ENCODE peak calls at places on chromosomes 4 and X, in nine cellular contexts. One of them, this sample, is unnamed.
A peak's percentile ranks its signal among the peaks of the same experiment; 100 is the strongest.

GRCh38 chrX:120308959-120309872 is 2.0 kb downstream of the TMEM255A start:
- DNase-seq in foreskin fibroblast: no peak
- DNase-seq in RWPE1: peak; percentile 25
- DNase-seq in prostate gland: peak; percentile 56
- DNase-seq in Calu3: peak; percentile 70
- DNase-seq in psoas muscle: peak; percentile 52
- DNase-seq in SK-N-SH: peak; percentile 54
- DNase-seq in nephron progenitor cell: peak; percentile 56
- DNase-seq in body of pancreas: peak; percentile 62
- DNase-seq in this sample: peak; percentile 70

GRCh38 chr4:1851160-1851559 is 4.8 kb downstream of the LETM1 start:
- DNase-seq in nephron progenitor cell: no peak
- DNase-seq in RWPE1: no peak
- DNase-seq in foreskin fibroblast: no peak
- DNase-seq in SK-N-SH: no peak
- DNase-seq in body of pancreas: no peak
- DNase-seq in Calu3: no peak
- DNase-seq in prostate gland: no peak
- DNase-seq in psoas muscle: no peak
- DNase-seq in this sample: no peak

GRCh38 chr4:123244233-123244632 is 152.4 kb upstream of the SPRY1 start:
- DNase-seq in prostate gland: peak; percentile 68
- DNase-seq in RWPE1: peak; percentile 20
- DNase-seq in foreskin fibroblast: peak; percentile 47
- DNase-seq in nephron progenitor cell: no peak
- DNase-seq in psoas muscle: peak; percentile 27
- DNase-seq in body of pancreas: no peak
- DNase-seq in SK-N-SH: no peak
- DNase-seq in Calu3: no peak
- DNase-seq in this sample: no peak

GRCh38 chrX:13212191-13212651 is 107.6 kb downstream of the ATXN3L start:
- DNase-seq in nephron progenitor cell: no peak
- DNase-seq in body of pancreas: no peak
- DNase-seq in prostate gland: no peak
- DNase-seq in foreskin fibroblast: no peak
- DNase-seq in RWPE1: no peak
- DNase-seq in psoas muscle: no peak
- DNase-seq in SK-N-SH: no peak
- DNase-seq in Calu3: no peak
- DNase-seq in this sample: no peak

GRCh38 chr4:26484538-26484937 is 5.7 kb downstream of the CCKAR start:
- DNase-seq in body of pancreas: no peak
- DNase-seq in nephron progenitor cell: no peak
- DNase-seq in RWPE1: no peak
- DNase-seq in psoas muscle: no peak
- DNase-seq in foreskin fibroblast: no peak
- DNase-seq in SK-N-SH: no peak
- DNase-seq in Calu3: no peak
- DNase-seq in prostate gland: no peak
- DNase-seq in this sample: no peak

GRCh38 chr4:147361726-147362125 is 119.2 kb upstream of the EDNRA start:
- DNase-seq in RWPE1: peak; percentile 67
- DNase-seq in foreskin fibroblast: peak; percentile 88
- DNase-seq in Calu3: peak; percentile 59
- DNase-seq in body of pancreas: no peak
- DNase-seq in psoas muscle: no peak
- DNase-seq in nephron progenitor cell: no peak
- DNase-seq in SK-N-SH: no peak
- DNase-seq in prostate gland: no peak
- DNase-seq in this sample: no peak

GRCh38 chrX:82945332-82945731 is 562.8 kb upstream of the POU3F4 start:
- DNase-seq in Calu3: no peak
- DNase-seq in psoas muscle: no peak
- DNase-seq in body of pancreas: no peak
- DNase-seq in foreskin fibroblast: no peak
- DNase-seq in RWPE1: no peak
- DNase-seq in prostate gland: no peak
- DNase-seq in nephron progenitor cell: no peak
- DNase-seq in SK-N-SH: no peak
- DNase-seq in this sample: no peak

GRCh38 chr4:41360214-41360910 is 103.6 kb downstream of the UCHL1 start:
- DNase-seq in body of pancreas: peak; percentile 67
- DNase-seq in prostate gland: peak; percentile 65
- DNase-seq in psoas muscle: peak; percentile 86
- DNase-seq in foreskin fibroblast: peak; percentile 47
- DNase-seq in SK-N-SH: peak; percentile 90
- DNase-seq in nephron progenitor cell: peak; percentile 82
- DNase-seq in Calu3: peak; percentile 67
- DNase-seq in RWPE1: peak; percentile 60
- DNase-seq in this sample: peak; percentile 75

GRCh38 chrX:77668391-77669237 is 117.4 kb downstream of the ATRX start:
- DNase-seq in nephron progenitor cell: no peak
- DNase-seq in Calu3: peak; percentile 15
- DNase-seq in SK-N-SH: no peak
- DNase-seq in RWPE1: peak; percentile 2
- DNase-seq in psoas muscle: no peak
- DNase-seq in prostate gland: no peak
- DNase-seq in body of pancreas: no peak
- DNase-seq in foreskin fibroblast: peak; percentile 30
- DNase-seq in this sample: no peak

GRCh38 chr4:120835342-120835741 is 87.2 kb downstream of the PRDM5 start:
- DNase-seq in SK-N-SH: no peak
- DNase-seq in foreskin fibroblast: no peak
- DNase-seq in prostate gland: no peak
- DNase-seq in Calu3: no peak
- DNase-seq in body of pancreas: no peak
- DNase-seq in nephron progenitor cell: no peak
- DNase-seq in RWPE1: no peak
- DNase-seq in psoas muscle: no peak
- DNase-seq in this sample: no peak

GRCh38 chrX:77743720-77744119 is 42.3 kb downstream of the ATRX start:
- DNase-seq in body of pancreas: no peak
- DNase-seq in Calu3: no peak
- DNase-seq in foreskin fibroblast: no peak
- DNase-seq in psoas muscle: no peak
- DNase-seq in RWPE1: no peak
- DNase-seq in SK-N-SH: no peak
- DNase-seq in nephron progenitor cell: no peak
- DNase-seq in prostate gland: no peak
- DNase-seq in this sample: no peak

GRCh38 chrX:71976753-71977152 is 66.1 kb downstream of the NHSL2 start:
- DNase-seq in Calu3: no peak
- DNase-seq in body of pancreas: no peak
- DNase-seq in nephron progenitor cell: no peak
- DNase-seq in prostate gland: no peak
- DNase-seq in RWPE1: no peak
- DNase-seq in foreskin fibroblast: no peak
- DNase-seq in SK-N-SH: no peak
- DNase-seq in psoas muscle: no peak
- DNase-seq in this sample: no peak

GRCh38 chr4:101089168-101089567 is 258.2 kb downstream of the PPP3CA start:
- DNase-seq in SK-N-SH: peak; percentile 30
- DNase-seq in prostate gland: no peak
- DNase-seq in nephron progenitor cell: no peak
- DNase-seq in body of pancreas: no peak
- DNase-seq in foreskin fibroblast: no peak
- DNase-seq in Calu3: no peak
- DNase-seq in RWPE1: no peak
- DNase-seq in psoas muscle: no peak
- DNase-seq in this sample: no peak

GRCh38 chr4:11566440-11567022 is 137.8 kb upstream of the HS3ST1 start:
- DNase-seq in nephron progenitor cell: no peak
- DNase-seq in Calu3: no peak
- DNase-seq in foreskin fibroblast: no peak
- DNase-seq in prostate gland: no peak
- DNase-seq in psoas muscle: no peak
- DNase-seq in body of pancreas: no peak
- DNase-seq in RWPE1: no peak
- DNase-seq in SK-N-SH: no peak
- DNase-seq in this sample: no peak

GRCh38 chrX:24396930-24397277 is 36.5 kb downstream of the SUPT20HL1 start:
- DNase-seq in RWPE1: no peak
- DNase-seq in psoas muscle: no peak
- DNase-seq in prostate gland: no peak
- DNase-seq in body of pancreas: no peak
- DNase-seq in nephron progenitor cell: no peak
- DNase-seq in SK-N-SH: no peak
- DNase-seq in Calu3: no peak
- DNase-seq in foreskin fibroblast: no peak
- DNase-seq in this sample: no peak

GRCh38 chr4:164177186-164177585 is 576.7 kb upstream of the SMIM31 start:
- DNase-seq in prostate gland: no peak
- DNase-seq in SK-N-SH: no peak
- DNase-seq in foreskin fibroblast: no peak
- DNase-seq in psoas muscle: no peak
- DNase-seq in Calu3: no peak
- DNase-seq in body of pancreas: no peak
- DNase-seq in RWPE1: no peak
- DNase-seq in nephron progenitor cell: no peak
- DNase-seq in this sample: no peak

GRCh38 chr4:3703343-3703676 is 62.9 kb upstream of the ADRA2C start:
- DNase-seq in psoas muscle: no peak
- DNase-seq in body of pancreas: no peak
- DNase-seq in foreskin fibroblast: no peak
- DNase-seq in nephron progenitor cell: no peak
- DNase-seq in RWPE1: no peak
- DNase-seq in SK-N-SH: no peak
- DNase-seq in prostate gland: no peak
- DNase-seq in Calu3: no peak
- DNase-seq in this sample: no peak

GRCh38 chrX:152632445-152633097 is 5.1 kb upstream of the GABRQ start:
- DNase-seq in Calu3: peak; percentile 72
- DNase-seq in psoas muscle: peak; percentile 27
- DNase-seq in body of pancreas: peak; percentile 57
- DNase-seq in nephron progenitor cell: peak; percentile 71
- DNase-seq in prostate gland: peak; percentile 10
- DNase-seq in SK-N-SH: peak; percentile 49
- DNase-seq in foreskin fibroblast: no peak
- DNase-seq in RWPE1: peak; percentile 16
- DNase-seq in this sample: no peak

GRCh38 chrX:12307961-12308360 is 169.7 kb downstream of the FRMPD4 start:
- DNase-seq in SK-N-SH: no peak
- DNase-seq in foreskin fibroblast: no peak
- DNase-seq in Calu3: no peak
- DNase-seq in psoas muscle: no peak
- DNase-seq in RWPE1: no peak
- DNase-seq in body of pancreas: no peak
- DNase-seq in prostate gland: no peak
- DNase-seq in nephron progenitor cell: no peak
- DNase-seq in this sample: no peak

GRCh38 chr4:112517067-112517588 is 1.1 kb upstream of the NEUROG2 start:
- DNase-seq in Calu3: no peak
- DNase-seq in psoas muscle: no peak
- DNase-seq in foreskin fibroblast: no peak
- DNase-seq in nephron progenitor cell: peak; percentile 53
- DNase-seq in RWPE1: no peak
- DNase-seq in prostate gland: no peak
- DNase-seq in body of pancreas: no peak
- DNase-seq in SK-N-SH: peak; percentile 46
- DNase-seq in this sample: no peak
- TF ChIP-seq CTCF in Calu3: no peak
- TF ChIP-seq CTCF in psoas muscle: no peak
- TF ChIP-seq CTCF in foreskin fibroblast: no peak
- TF ChIP-seq CTCF in nephron progenitor cell: no peak
- TF ChIP-seq CTCF in RWPE1: no peak
- TF ChIP-seq CTCF in prostate gland: no peak
- TF ChIP-seq CTCF in body of pancreas: no peak
- TF ChIP-seq CTCF in SK-N-SH: peak; percentile 6
- TF ChIP-seq CTCF in this sample: no peak

DNA sequence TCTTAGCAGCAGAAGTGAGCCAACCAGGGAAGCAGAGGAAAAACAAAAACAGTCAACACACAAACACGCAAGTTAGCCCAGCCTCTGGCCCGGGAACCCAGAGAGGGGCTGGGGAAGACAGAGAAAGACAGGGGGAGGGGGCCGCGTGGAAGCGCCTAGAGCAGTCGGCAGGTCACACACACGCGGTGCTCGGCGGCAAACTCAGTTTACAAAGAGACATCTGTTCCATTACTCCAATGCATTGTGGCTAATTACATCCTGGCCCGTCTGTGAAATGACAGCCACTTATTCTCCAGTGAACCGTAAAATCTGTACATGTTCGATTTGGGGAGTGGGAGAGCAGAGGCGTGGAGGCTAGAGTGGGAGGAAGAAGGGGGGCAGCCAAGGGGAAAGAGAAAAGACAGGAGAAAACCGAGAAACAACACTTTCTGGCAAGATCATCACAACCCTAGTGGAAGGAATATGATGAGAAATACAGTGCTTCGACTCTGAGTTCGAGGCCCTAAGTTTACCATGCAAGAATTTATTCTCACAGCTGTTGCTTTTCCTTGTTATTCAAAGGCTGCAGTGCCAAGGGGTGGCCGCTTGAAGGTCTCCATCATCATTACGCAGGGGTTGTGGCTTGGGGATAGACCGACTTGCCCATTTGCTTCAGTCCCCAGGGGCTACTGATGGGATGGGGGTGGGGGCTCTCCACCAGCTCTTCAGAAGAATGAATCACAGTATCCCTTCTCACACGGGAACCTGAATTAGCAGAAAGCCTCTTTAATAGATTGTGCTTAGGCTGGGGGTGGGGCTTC is 167.7 kb downstream of the MGST2 start:
- DNase-seq in foreskin fibroblast: no peak
- DNase-seq in psoas muscle: no peak
- DNase-seq in body of pancreas: no peak
- DNase-seq in nephron progenitor cell: peak; percentile 16
- DNase-seq in RWPE1: no peak
- DNase-seq in SK-N-SH: no peak
- DNase-seq in prostate gland: no peak
- DNase-seq in Calu3: no peak
- DNase-seq in this sample: no peak
- TF ChIP-seq CTCF in foreskin fibroblast: no peak
- TF ChIP-seq CTCF in psoas muscle: no peak
- TF ChIP-seq CTCF in body of pancreas: no peak
- TF ChIP-seq CTCF in nephron progenitor cell: no peak
- TF ChIP-seq CTCF in RWPE1: no peak
- TF ChIP-seq CTCF in SK-N-SH: no peak
- TF ChIP-seq CTCF in prostate gland: no peak
- TF ChIP-seq CTCF in Calu3: no peak
- TF ChIP-seq CTCF in this sample: peak; percentile 62

DNA sequence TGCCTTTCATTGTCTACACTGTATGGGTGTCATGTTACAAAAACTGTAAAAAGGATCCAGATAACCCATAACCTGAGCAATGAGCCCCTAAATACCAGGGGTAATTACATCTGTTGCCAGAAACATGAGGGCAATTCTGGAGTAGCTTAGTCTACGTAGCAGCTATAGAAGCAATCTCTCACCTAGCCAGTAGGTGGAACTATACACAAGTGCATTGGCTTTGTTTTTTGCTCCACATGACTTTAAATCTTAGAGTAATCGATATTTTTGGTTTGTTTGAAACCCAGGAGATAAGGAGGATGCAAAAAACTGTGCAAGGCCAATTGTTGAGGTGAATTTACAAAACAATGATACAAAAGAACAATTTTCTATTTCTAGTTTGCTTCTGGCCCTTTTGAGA is 57.5 kb downstream of the GPR82 start:
- DNase-seq in psoas muscle: no peak
- DNase-seq in Calu3: peak; percentile 18
- DNase-seq in foreskin fibroblast: peak; percentile 24
- DNase-seq in nephron progenitor cell: no peak
- DNase-seq in prostate gland: no peak
- DNase-seq in RWPE1: peak; percentile 8
- DNase-seq in body of pancreas: no peak
- DNase-seq in SK-N-SH: peak; percentile 36
- DNase-seq in this sample: no peak
- TF ChIP-seq CTCF in psoas muscle: peak; percentile 68
- TF ChIP-seq CTCF in Calu3: peak; percentile 59
- TF ChIP-seq CTCF in foreskin fibroblast: peak; percentile 45
- TF ChIP-seq CTCF in nephron progenitor cell: peak; percentile 74
- TF ChIP-seq CTCF in prostate gland: peak; percentile 62
- TF ChIP-seq CTCF in RWPE1: peak; percentile 64
- TF ChIP-seq CTCF in body of pancreas: peak; percentile 72
- TF ChIP-seq CTCF in SK-N-SH: peak; percentile 80
- TF ChIP-seq CTCF in this sample: peak; percentile 81

GRCh38 chr4:121998024-121998423 is 46.2 kb upstream of the TRPC3 start:
- DNase-seq in SK-N-SH: no peak
- DNase-seq in RWPE1: no peak
- DNase-seq in prostate gland: no peak
- DNase-seq in psoas muscle: no peak
- DNase-seq in nephron progenitor cell: no peak
- DNase-seq in foreskin fibroblast: no peak
- DNase-seq in Calu3: peak; percentile 7
- DNase-seq in body of pancreas: no peak
- DNase-seq in this sample: no peak
- TF ChIP-seq CTCF in SK-N-SH: no peak
- TF ChIP-seq CTCF in RWPE1: no peak
- TF ChIP-seq CTCF in prostate gland: no peak
- TF ChIP-seq CTCF in psoas muscle: peak; percentile 7
- TF ChIP-seq CTCF in nephron progenitor cell: no peak
- TF ChIP-seq CTCF in foreskin fibroblast: no peak
- TF ChIP-seq CTCF in Calu3: no peak
- TF ChIP-seq CTCF in body of pancreas: no peak
- TF ChIP-seq CTCF in this sample: no peak

This sample was measured in type B pancreatic cell.